ENCODE peak calls at places on chromosomes 12 and 14, in nine cellular contexts. One of them, this sample, is unnamed.

GRCh38 chr12:27965966-27966365 is 6.6 kb downstream of the PTHLH start:
- DNase-seq in activated CD4-positive, alpha-beta T cell treated with anti-CD3 and anti-CD28 coated beads for 4 hours: no peak
- DNase-seq in HFFc6: peak
- DNase-seq in erythroblast: no peak
- DNase-seq in K562: no peak
- DNase-seq in NCI-H1105: no peak
- DNase-seq in ELR: peak
- DNase-seq in NCI-H524: no peak
- DNase-seq in stromal cell of bone marrow: no peak
- DNase-seq in this sample: no peak

GRCh38 chr12:117774986-117775775 is 193.6 kb downstream of the KSR2 start:
- DNase-seq in activated CD4-positive, alpha-beta T cell treated with anti-CD3 and anti-CD28 coated beads for 4 hours: no peak
- DNase-seq in HFFc6: no peak
- DNase-seq in erythroblast: no peak
- DNase-seq in K562: no peak
- DNase-seq in NCI-H1105: peak
- DNase-seq in ELR: no peak
- DNase-seq in NCI-H524: no peak
- DNase-seq in stromal cell of bone marrow: no peak
- DNase-seq in this sample: no peak

GRCh38 chr14:99075771-99076370 is 196.1 kb downstream of the BCL11B start:
- DNase-seq in activated CD4-positive, alpha-beta T cell treated with anti-CD3 and anti-CD28 coated beads for 4 hours: no peak
- DNase-seq in HFFc6: no peak
- DNase-seq in erythroblast: no peak
- DNase-seq in K562: no peak
- DNase-seq in NCI-H1105: no peak
- DNase-seq in ELR: no peak
- DNase-seq in NCI-H524: no peak
- DNase-seq in stromal cell of bone marrow: no peak
- DNase-seq in this sample: no peak

GRCh38 chr12:49865782-49866135 is 22.9 kb upstream of the BCDIN3D start:
- DNase-seq in activated CD4-positive, alpha-beta T cell treated with anti-CD3 and anti-CD28 coated beads for 4 hours: no peak
- DNase-seq in HFFc6: no peak
- DNase-seq in erythroblast: no peak
- DNase-seq in K562: no peak
- DNase-seq in NCI-H1105: no peak
- DNase-seq in ELR: no peak
- DNase-seq in NCI-H524: no peak
- DNase-seq in stromal cell of bone marrow: no peak
- DNase-seq in this sample: no peak

GRCh38 chr12:54262403-54262925 is 17.5 kb downstream of the CBX5 start:
- DNase-seq in activated CD4-positive, alpha-beta T cell treated with anti-CD3 and anti-CD28 coated beads for 4 hours: no peak
- DNase-seq in HFFc6: peak
- DNase-seq in erythroblast: peak
- DNase-seq in K562: peak
- DNase-seq in NCI-H1105: no peak
- DNase-seq in ELR: peak
- DNase-seq in NCI-H524: no peak
- DNase-seq in stromal cell of bone marrow: peak
- DNase-seq in this sample: no peak

GRCh38 chr12:122486805-122487426 is 13.8 kb downstream of the ZCCHC8 start:
- DNase-seq in activated CD4-positive, alpha-beta T cell treated with anti-CD3 and anti-CD28 coated beads for 4 hours: no peak
- DNase-seq in HFFc6: no peak
- DNase-seq in erythroblast: no peak
- DNase-seq in K562: no peak
- DNase-seq in NCI-H1105: no peak
- DNase-seq in ELR: no peak
- DNase-seq in NCI-H524: no peak
- DNase-seq in stromal cell of bone marrow: no peak
- DNase-seq in this sample: no peak

GRCh38 chr14:105198588-105198987 is 17.5 kb upstream of the NUDT14 start:
- DNase-seq in activated CD4-positive, alpha-beta T cell treated with anti-CD3 and anti-CD28 coated beads for 4 hours: no peak
- DNase-seq in HFFc6: no peak
- DNase-seq in erythroblast: no peak
- DNase-seq in K562: no peak
- DNase-seq in NCI-H1105: no peak
- DNase-seq in ELR: no peak
- DNase-seq in NCI-H524: no peak
- DNase-seq in stromal cell of bone marrow: no peak
- DNase-seq in this sample: no peak

GRCh38 chr12:131959137-131959536 is 9.4 kb downstream of the EP400 start:
- DNase-seq in activated CD4-positive, alpha-beta T cell treated with anti-CD3 and anti-CD28 coated beads for 4 hours: no peak
- DNase-seq in HFFc6: no peak
- DNase-seq in erythroblast: no peak
- DNase-seq in K562: peak
- DNase-seq in NCI-H1105: no peak
- DNase-seq in ELR: no peak
- DNase-seq in NCI-H524: no peak
- DNase-seq in stromal cell of bone marrow: no peak
- DNase-seq in this sample: no peak